ENCODE peak calls at places on chromosomes 13 and 19, in nine cellular contexts. One of them, this sample, is unnamed.

GRCh38 chr13:52414963-52415362 is 9.0 kb upstream of the THSD1 start:
- DNase-seq in left lung: no peak
- DNase-seq in uterus: no peak
- DNase-seq in left ventricle myocardium inferior: no peak
- DNase-seq in foreskin fibroblast: peak
- DNase-seq in lower leg skin: no peak
- DNase-seq in kidney epithelial cell: no peak
- DNase-seq in endothelial cell: no peak
- DNase-seq in mucosa of descending colon: no peak
- DNase-seq in this sample: no peak

GRCh38 chr19:14954071-14954655 is 12.9 kb downstream of the OR7C2 start:
- DNase-seq in endothelial cell: no peak
- DNase-seq in mucosa of descending colon: no peak
- DNase-seq in left ventricle myocardium inferior: no peak
- DNase-seq in lower leg skin: no peak
- DNase-seq in kidney epithelial cell: no peak
- DNase-seq in foreskin fibroblast: no peak
- DNase-seq in left lung: no peak
- DNase-seq in uterus: no peak
- DNase-seq in this sample: peak

GRCh38 chr13:79435549-79435948 is 29.5 kb upstream of the RBM26 start:
- DNase-seq in left lung: no peak
- DNase-seq in foreskin fibroblast: peak
- DNase-seq in endothelial cell: no peak
- DNase-seq in kidney epithelial cell: no peak
- DNase-seq in uterus: no peak
- DNase-seq in mucosa of descending colon: peak
- DNase-seq in left ventricle myocardium inferior: no peak
- DNase-seq in lower leg skin: no peak
- DNase-seq in this sample: no peak

GRCh38 chr13:27476943-27477681 is 26.7 kb upstream of the MTIF3 start:
- DNase-seq in foreskin fibroblast: peak
- DNase-seq in uterus: no peak
- DNase-seq in lower leg skin: no peak
- DNase-seq in endothelial cell: no peak
- DNase-seq in left ventricle myocardium inferior: no peak
- DNase-seq in left lung: no peak
- DNase-seq in mucosa of descending colon: no peak
- DNase-seq in kidney epithelial cell: no peak
- DNase-seq in this sample: peak

GRCh38 chr13:43220873-43221578 is 197.6 kb downstream of the DNAJC15 start:
- DNase-seq in left ventricle myocardium inferior: no peak
- DNase-seq in foreskin fibroblast: no peak
- DNase-seq in endothelial cell: no peak
- DNase-seq in left lung: no peak
- DNase-seq in lower leg skin: no peak
- DNase-seq in mucosa of descending colon: no peak
- DNase-seq in uterus: no peak
- DNase-seq in kidney epithelial cell: no peak
- DNase-seq in this sample: no peak

GRCh38 chr13:34675626-34676025 is 266.4 kb upstream of the NBEA start:
- DNase-seq in uterus: no peak
- DNase-seq in endothelial cell: no peak
- DNase-seq in mucosa of descending colon: no peak
- DNase-seq in left ventricle myocardium inferior: no peak
- DNase-seq in lower leg skin: no peak
- DNase-seq in left lung: no peak
- DNase-seq in foreskin fibroblast: no peak
- DNase-seq in kidney epithelial cell: no peak
- DNase-seq in this sample: no peak

GRCh38 chr19:29528350-29528945 is 2.7 kb downstream of the VSTM2B start:
- DNase-seq in left ventricle myocardium inferior: peak
- DNase-seq in uterus: no peak
- DNase-seq in endothelial cell: peak
- DNase-seq in mucosa of descending colon: peak
- DNase-seq in lower leg skin: peak
- DNase-seq in kidney epithelial cell: peak
- DNase-seq in foreskin fibroblast: peak
- DNase-seq in left lung: peak
- DNase-seq in this sample: peak

GRCh38 chr13:42420304-42420703 is 148.4 kb downstream of the AKAP11 start:
- DNase-seq in foreskin fibroblast: no peak
- DNase-seq in lower leg skin: no peak
- DNase-seq in left lung: no peak
- DNase-seq in uterus: no peak
- DNase-seq in mucosa of descending colon: no peak
- DNase-seq in left ventricle myocardium inferior: no peak
- DNase-seq in kidney epithelial cell: no peak
- DNase-seq in endothelial cell: no peak
- DNase-seq in this sample: no peak

GRCh38 chr19:2050991-2051770 is at the start of gene MKNK2:
- DNase-seq in left lung: peak
- DNase-seq in foreskin fibroblast: peak
- DNase-seq in left ventricle myocardium inferior: peak
- DNase-seq in lower leg skin: peak
- DNase-seq in endothelial cell: peak
- DNase-seq in kidney epithelial cell: no peak
- DNase-seq in mucosa of descending colon: peak
- DNase-seq in uterus: peak
- DNase-seq in this sample: peak

GRCh38 chr19:35782589-35782988 is 7.2 kb downstream of the ARHGAP33 start:
- DNase-seq in foreskin fibroblast: no peak
- DNase-seq in lower leg skin: no peak
- DNase-seq in uterus: no peak
- DNase-seq in endothelial cell: no peak
- DNase-seq in left ventricle myocardium inferior: no peak
- DNase-seq in left lung: no peak
- DNase-seq in kidney epithelial cell: no peak
- DNase-seq in mucosa of descending colon: no peak
- DNase-seq in this sample: no peak
- TF ChIP-seq CTCF in foreskin fibroblast: no peak
- TF ChIP-seq CTCF in lower leg skin: no peak
- TF ChIP-seq CTCF in uterus: no peak
- TF ChIP-seq CTCF in endothelial cell: no peak
- TF ChIP-seq CTCF in left ventricle myocardium inferior: no peak
- TF ChIP-seq CTCF in left lung: no peak
- TF ChIP-seq CTCF in kidney epithelial cell: no peak
- TF ChIP-seq CTCF in mucosa of descending colon: no peak
- TF ChIP-seq CTCF in this sample: no peak

DNA sequence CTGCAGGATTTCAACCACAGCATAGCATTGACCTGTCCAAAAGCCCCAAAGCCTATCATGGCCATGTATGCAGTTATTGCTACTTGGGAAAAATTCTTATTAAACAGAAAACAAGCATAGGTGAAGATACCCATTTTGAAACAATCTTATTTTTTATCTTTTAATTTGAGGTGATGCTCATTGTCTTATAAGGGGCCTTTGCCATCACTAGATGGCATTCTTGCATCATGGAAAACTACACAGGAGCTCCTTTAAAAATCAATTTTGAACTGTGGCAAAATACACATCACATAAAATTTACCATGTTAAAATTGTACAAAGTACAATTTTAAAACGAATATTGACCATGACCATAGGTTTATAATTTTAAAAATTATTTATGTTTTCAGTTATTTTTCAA is 38.9 kb upstream of the ZNF835 start:
- DNase-seq in lower leg skin: no peak
- DNase-seq in uterus: no peak
- DNase-seq in endothelial cell: no peak
- DNase-seq in left ventricle myocardium inferior: no peak
- DNase-seq in foreskin fibroblast: no peak
- DNase-seq in mucosa of descending colon: no peak
- DNase-seq in kidney epithelial cell: no peak
- DNase-seq in left lung: no peak
- DNase-seq in this sample: no peak
- TF ChIP-seq CTCF in lower leg skin: no peak
- TF ChIP-seq CTCF in uterus: no peak
- TF ChIP-seq CTCF in endothelial cell: no peak
- TF ChIP-seq CTCF in left ventricle myocardium inferior: no peak
- TF ChIP-seq CTCF in foreskin fibroblast: no peak
- TF ChIP-seq CTCF in mucosa of descending colon: no peak
- TF ChIP-seq CTCF in kidney epithelial cell: no peak
- TF ChIP-seq CTCF in left lung: no peak
- TF ChIP-seq CTCF in this sample: no peak

GRCh38 chr19:41646589-41647204 is 19.8 kb upstream of the CEACAM4 start:
- DNase-seq in endothelial cell: peak
- DNase-seq in kidney epithelial cell: no peak
- DNase-seq in uterus: no peak
- DNase-seq in lower leg skin: no peak
- DNase-seq in left ventricle myocardium inferior: no peak
- DNase-seq in foreskin fibroblast: peak
- DNase-seq in mucosa of descending colon: no peak
- DNase-seq in left lung: no peak
- DNase-seq in this sample: no peak
- TF ChIP-seq CTCF in endothelial cell: peak
- TF ChIP-seq CTCF in kidney epithelial cell: peak
- TF ChIP-seq CTCF in uterus: no peak
- TF ChIP-seq CTCF in lower leg skin: no peak
- TF ChIP-seq CTCF in left ventricle myocardium inferior: peak
- TF ChIP-seq CTCF in foreskin fibroblast: peak
- TF ChIP-seq CTCF in mucosa of descending colon: no peak
- TF ChIP-seq CTCF in left lung: peak
- TF ChIP-seq CTCF in this sample: peak

GRCh38 chr19:32864318-32865007 is 5.1 kb downstream of the SLC7A9 start:
- DNase-seq in lower leg skin: no peak
- DNase-seq in mucosa of descending colon: no peak
- DNase-seq in foreskin fibroblast: no peak
- DNase-seq in left ventricle myocardium inferior: no peak
- DNase-seq in endothelial cell: no peak
- DNase-seq in left lung: no peak
- DNase-seq in uterus: no peak
- DNase-seq in kidney epithelial cell: no peak
- DNase-seq in this sample: no peak

GRCh38 chr19:32865326-32865725 is 4.2 kb downstream of the SLC7A9 start:
- DNase-seq in kidney epithelial cell: no peak
- DNase-seq in lower leg skin: no peak
- DNase-seq in left ventricle myocardium inferior: no peak
- DNase-seq in mucosa of descending colon: no peak
- DNase-seq in foreskin fibroblast: no peak
- DNase-seq in left lung: no peak
- DNase-seq in endothelial cell: no peak
- DNase-seq in uterus: no peak
- DNase-seq in this sample: no peak

GRCh38 chr19:32868206-32868950 is 1.2 kb downstream of the SLC7A9 start:
- DNase-seq in mucosa of descending colon: no peak
- DNase-seq in kidney epithelial cell: no peak
- DNase-seq in foreskin fibroblast: no peak
- DNase-seq in lower leg skin: no peak
- DNase-seq in endothelial cell: no peak
- DNase-seq in left lung: no peak
- DNase-seq in left ventricle myocardium inferior: no peak
- DNase-seq in uterus: no peak
- DNase-seq in this sample: no peak

GRCh38 chr19:32866061-32866460 is 3.5 kb downstream of the SLC7A9 start:
- DNase-seq in lower leg skin: no peak
- DNase-seq in foreskin fibroblast: no peak
- DNase-seq in uterus: no peak
- DNase-seq in endothelial cell: no peak
- DNase-seq in left ventricle myocardium inferior: no peak
- DNase-seq in left lung: no peak
- DNase-seq in kidney epithelial cell: no peak
- DNase-seq in mucosa of descending colon: no peak
- DNase-seq in this sample: no peak

GRCh38 chr19:32866564-32867265 is 2.9 kb downstream of the SLC7A9 start:
- DNase-seq in foreskin fibroblast: no peak
- DNase-seq in uterus: no peak
- DNase-seq in endothelial cell: no peak
- DNase-seq in mucosa of descending colon: no peak
- DNase-seq in left ventricle myocardium inferior: no peak
- DNase-seq in left lung: no peak
- DNase-seq in kidney epithelial cell: no peak
- DNase-seq in lower leg skin: no peak
- DNase-seq in this sample: no peak
- TF ChIP-seq CTCF in foreskin fibroblast: no peak
- TF ChIP-seq CTCF in uterus: no peak
- TF ChIP-seq CTCF in endothelial cell: no peak
- TF ChIP-seq CTCF in mucosa of descending colon: no peak
- TF ChIP-seq CTCF in left ventricle myocardium inferior: no peak
- TF ChIP-seq CTCF in left lung: no peak
- TF ChIP-seq CTCF in kidney epithelial cell: no peak
- TF ChIP-seq CTCF in lower leg skin: no peak
- TF ChIP-seq CTCF in this sample: no peak

DNA sequence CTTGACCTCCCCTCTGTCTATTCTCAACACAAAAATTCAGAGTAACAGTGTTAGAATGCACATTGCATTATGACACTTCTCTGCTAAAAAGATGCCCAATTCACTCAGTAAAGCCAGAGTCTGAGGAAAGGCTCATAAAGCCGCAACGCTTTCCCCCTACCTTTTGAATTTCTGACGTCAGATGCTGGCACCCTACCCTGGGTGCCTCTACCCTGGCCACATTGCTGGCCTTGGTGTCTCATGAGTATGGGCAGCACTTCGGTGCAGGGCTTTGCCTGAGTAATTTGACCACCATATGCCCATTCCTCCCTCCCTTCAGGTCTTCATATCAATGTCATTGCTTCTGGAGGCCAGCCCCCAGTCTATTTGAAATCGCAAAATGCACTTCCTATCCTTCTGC is 229.3 kb downstream of the MYO16 start:
- DNase-seq in left ventricle myocardium inferior: no peak
- DNase-seq in foreskin fibroblast: no peak
- DNase-seq in mucosa of descending colon: no peak
- DNase-seq in left lung: no peak
- DNase-seq in kidney epithelial cell: no peak
- DNase-seq in endothelial cell: no peak
- DNase-seq in uterus: no peak
- DNase-seq in lower leg skin: no peak
- DNase-seq in this sample: no peak
- TF ChIP-seq CTCF in left ventricle myocardium inferior: no peak
- TF ChIP-seq CTCF in foreskin fibroblast: no peak
- TF ChIP-seq CTCF in mucosa of descending colon: no peak
- TF ChIP-seq CTCF in left lung: no peak
- TF ChIP-seq CTCF in kidney epithelial cell: no peak
- TF ChIP-seq CTCF in endothelial cell: no peak
- TF ChIP-seq CTCF in uterus: no peak
- TF ChIP-seq CTCF in lower leg skin: no peak
- TF ChIP-seq CTCF in this sample: no peak

DNA sequence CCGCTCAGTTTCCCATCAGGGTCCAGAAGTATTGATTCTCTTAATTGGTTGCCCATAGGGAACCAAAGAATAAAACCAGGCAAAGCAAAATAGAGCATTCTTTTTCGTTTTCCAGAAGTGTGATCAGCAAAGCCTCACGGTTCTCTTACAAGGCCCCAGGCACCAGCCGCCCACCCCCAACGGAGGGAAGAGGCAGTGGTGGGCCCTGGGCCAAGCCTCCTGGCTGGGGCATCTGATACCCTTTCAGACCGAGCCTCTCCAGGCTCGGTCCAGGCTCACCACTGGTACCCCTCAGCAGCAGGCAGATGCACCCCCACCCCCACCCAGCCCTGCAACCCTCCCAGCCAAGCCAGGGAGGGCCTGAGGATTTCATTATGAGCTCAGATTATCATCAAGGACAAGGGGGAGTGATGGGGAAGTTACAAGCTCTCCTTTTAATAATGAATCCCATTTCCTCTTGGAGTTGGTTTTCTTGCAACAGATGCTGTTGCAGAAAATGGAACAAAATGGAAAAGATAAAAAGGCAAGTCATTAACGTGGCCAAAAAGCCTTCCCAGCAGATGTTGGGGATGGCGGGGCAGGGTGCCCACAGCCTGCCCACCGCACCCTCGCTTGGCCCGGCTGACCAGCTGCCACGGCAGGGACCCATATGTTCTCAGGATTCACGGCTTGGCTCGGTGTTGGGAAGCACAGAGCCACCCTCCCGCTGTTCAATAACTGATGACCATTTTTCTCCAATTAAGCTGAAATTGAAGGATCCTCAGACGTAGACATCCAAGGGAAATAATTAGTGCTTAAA is 45.9 kb upstream of the KCTD15 start:
- DNase-seq in left ventricle myocardium inferior: no peak
- DNase-seq in foreskin fibroblast: no peak
- DNase-seq in uterus: no peak
- DNase-seq in left lung: no peak
- DNase-seq in lower leg skin: no peak
- DNase-seq in endothelial cell: no peak
- DNase-seq in kidney epithelial cell: no peak
- DNase-seq in mucosa of descending colon: no peak
- DNase-seq in this sample: no peak
- TF ChIP-seq CTCF in left ventricle myocardium inferior: no peak
- TF ChIP-seq CTCF in foreskin fibroblast: no peak
- TF ChIP-seq CTCF in uterus: no peak
- TF ChIP-seq CTCF in left lung: no peak
- TF ChIP-seq CTCF in lower leg skin: no peak
- TF ChIP-seq CTCF in endothelial cell: no peak
- TF ChIP-seq CTCF in kidney epithelial cell: no peak
- TF ChIP-seq CTCF in mucosa of descending colon: no peak
- TF ChIP-seq CTCF in this sample: no peak